ENCODE peak calls at places on chromosomes 11 and 22, in six cellular contexts. One of them, this sample, is unnamed.

GRCh38 chr22:36253523-36254490 is 874 bp downstream of the APOL1 start:
- DNase-seq in A673: no peak
- DNase-seq in lower leg skin: no peak
- DNase-seq in osteoblast: no peak
- DNase-seq in CD4-positive, alpha-beta T cell: no peak
- DNase-seq in Caco-2: no peak
- DNase-seq in this sample: no peak

GRCh38 chr11:71201936-71202597 is 50.3 kb downstream of the SHANK2 start:
- DNase-seq in A673: no peak
- DNase-seq in lower leg skin: no peak
- DNase-seq in osteoblast: peak; percentile 52
- DNase-seq in CD4-positive, alpha-beta T cell: no peak
- DNase-seq in Caco-2: no peak
- DNase-seq in this sample: no peak

GRCh38 chr11:7635137-7635536 is 38.2 kb downstream of the CYB5R2 start:
- DNase-seq in A673: no peak
- DNase-seq in lower leg skin: no peak
- DNase-seq in osteoblast: no peak
- DNase-seq in CD4-positive, alpha-beta T cell: no peak
- DNase-seq in Caco-2: no peak
- DNase-seq in this sample: no peak

GRCh38 chr11:122486793-122487495 is 168.6 kb upstream of the UBASH3B start:
- DNase-seq in A673: peak; percentile 62
- DNase-seq in lower leg skin: no peak
- DNase-seq in osteoblast: no peak
- DNase-seq in CD4-positive, alpha-beta T cell: no peak
- DNase-seq in Caco-2: no peak
- DNase-seq in this sample: no peak

GRCh38 chr11:105799728-105800462 is 190.0 kb downstream of the GRIA4 start:
- DNase-seq in A673: peak; percentile 9
- DNase-seq in lower leg skin: no peak
- DNase-seq in osteoblast: no peak
- DNase-seq in CD4-positive, alpha-beta T cell: no peak
- DNase-seq in Caco-2: no peak
- DNase-seq in this sample: no peak

GRCh38 chr22:37555029-37555428 is 5.3 kb upstream of the CDC42EP1 start:
- DNase-seq in A673: no peak
- DNase-seq in lower leg skin: no peak
- DNase-seq in osteoblast: peak; percentile 23
- DNase-seq in CD4-positive, alpha-beta T cell: no peak
- DNase-seq in Caco-2: no peak
- DNase-seq in this sample: no peak

GRCh38 chr22:28429711-28430110 is 249.9 kb downstream of the TTC28 start:
- DNase-seq in A673: no peak
- DNase-seq in lower leg skin: no peak
- DNase-seq in osteoblast: no peak
- DNase-seq in CD4-positive, alpha-beta T cell: no peak
- DNase-seq in Caco-2: no peak
- DNase-seq in this sample: no peak

GRCh38 chr22:43206515-43207161 is 19.7 kb upstream of the TTLL12 start:
- DNase-seq in A673: no peak
- DNase-seq in lower leg skin: no peak
- DNase-seq in osteoblast: no peak
- DNase-seq in CD4-positive, alpha-beta T cell: no peak
- DNase-seq in Caco-2: no peak
- DNase-seq in this sample: no peak

GRCh38 chr11:1392111-1392510 is 2.4 kb downstream of the BRSK2 start:
- DNase-seq in A673: no peak
- DNase-seq in lower leg skin: no peak
- DNase-seq in osteoblast: peak; percentile 85
- DNase-seq in CD4-positive, alpha-beta T cell: no peak
- DNase-seq in Caco-2: no peak
- DNase-seq in this sample: no peak

GRCh38 chr11:2686360-2687222 is 13.2 kb downstream of the KCNQ1OT1 start:
- DNase-seq in A673: no peak
- DNase-seq in lower leg skin: no peak
- DNase-seq in osteoblast: no peak
- DNase-seq in CD4-positive, alpha-beta T cell: no peak
- DNase-seq in Caco-2: peak; percentile 26
- DNase-seq in this sample: no peak

GRCh38 chr22:20013382-20013871 is 3.2 kb downstream of the ARVCF start:
- DNase-seq in A673: peak; percentile 63
- DNase-seq in lower leg skin: no peak
- DNase-seq in osteoblast: peak; percentile 97
- DNase-seq in CD4-positive, alpha-beta T cell: peak; percentile 17
- DNase-seq in Caco-2: peak; percentile 58
- DNase-seq in this sample: peak; percentile 77

GRCh38 chr11:112599861-112600533 is 339.3 kb upstream of the PLET1 start:
- DNase-seq in A673: no peak
- DNase-seq in lower leg skin: no peak
- DNase-seq in osteoblast: no peak
- DNase-seq in CD4-positive, alpha-beta T cell: no peak
- DNase-seq in Caco-2: no peak
- DNase-seq in this sample: no peak

GRCh38 chr11:61762798-61763197 is 10.4 kb downstream of the MYRF start:
- DNase-seq in A673: no peak
- DNase-seq in lower leg skin: no peak
- DNase-seq in osteoblast: no peak
- DNase-seq in CD4-positive, alpha-beta T cell: no peak
- DNase-seq in Caco-2: no peak
- DNase-seq in this sample: no peak

GRCh38 chr22:50169181-50169759 is 1.3 kb upstream of the PANX2 start:
- DNase-seq in A673: no peak
- DNase-seq in lower leg skin: no peak
- DNase-seq in osteoblast: no peak
- DNase-seq in CD4-positive, alpha-beta T cell: no peak
- DNase-seq in Caco-2: no peak
- DNase-seq in this sample: no peak

GRCh38 chr22:43188829-43189545 is 2.1 kb upstream of the TTLL12 start:
- DNase-seq in A673: no peak
- DNase-seq in lower leg skin: no peak
- DNase-seq in osteoblast: peak; percentile 37
- DNase-seq in CD4-positive, alpha-beta T cell: no peak
- DNase-seq in Caco-2: no peak
- DNase-seq in this sample: no peak

GRCh38 chr11:74453373-74453975 is 13.9 kb downstream of the KCNE3 start:
- DNase-seq in A673: peak; percentile 85
- DNase-seq in lower leg skin: peak; percentile 45
- DNase-seq in osteoblast: peak; percentile 91
- DNase-seq in CD4-positive, alpha-beta T cell: peak; percentile 53
- DNase-seq in Caco-2: peak; percentile 87
- DNase-seq in this sample: peak; percentile 39

GRCh38 chr22:37571258-37571991 is 8.5 kb downstream of the LGALS2 start:
- DNase-seq in A673: no peak
- DNase-seq in lower leg skin: no peak
- DNase-seq in osteoblast: peak; percentile 92
- DNase-seq in CD4-positive, alpha-beta T cell: no peak
- DNase-seq in Caco-2: no peak
- DNase-seq in this sample: no peak

GRCh38 chr11:122186439-122187080 is 70.5 kb upstream of the BLID start:
- DNase-seq in A673: peak; percentile 90
- DNase-seq in lower leg skin: peak; percentile 55
- DNase-seq in osteoblast: no peak
- DNase-seq in CD4-positive, alpha-beta T cell: no peak
- DNase-seq in Caco-2: no peak
- DNase-seq in this sample: no peak

GRCh38 chr11:83722392-83722791 is 436.2 kb upstream of the CCDC90B start:
- DNase-seq in A673: no peak
- DNase-seq in lower leg skin: peak; percentile 22
- DNase-seq in osteoblast: no peak
- DNase-seq in CD4-positive, alpha-beta T cell: no peak
- DNase-seq in Caco-2: no peak
- DNase-seq in this sample: no peak

GRCh38 chr11:8261921-8262551 is 1.6 kb downstream of the LMO1 start:
- DNase-seq in A673: no peak
- DNase-seq in lower leg skin: no peak
- DNase-seq in osteoblast: peak; percentile 73
- DNase-seq in CD4-positive, alpha-beta T cell: no peak
- DNase-seq in Caco-2: peak; percentile 34
- DNase-seq in this sample: no peak

GRCh38 chr11:120238968-120239620 is 846 bp upstream of the POU2F3 start:
- DNase-seq in A673: no peak
- DNase-seq in lower leg skin: no peak
- DNase-seq in osteoblast: peak; percentile 80
- DNase-seq in CD4-positive, alpha-beta T cell: no peak
- DNase-seq in Caco-2: no peak
- DNase-seq in this sample: no peak

GRCh38 chr11:48109046-48109666 is 107.5 kb upstream of the OR4B1 start:
- DNase-seq in A673: peak; percentile 94
- DNase-seq in lower leg skin: no peak
- DNase-seq in osteoblast: no peak
- DNase-seq in CD4-positive, alpha-beta T cell: no peak
- DNase-seq in Caco-2: no peak
- DNase-seq in this sample: peak; percentile 57

GRCh38 chr11:72354356-72355115 is 79.8 kb downstream of the CLPB start:
- DNase-seq in A673: no peak
- DNase-seq in lower leg skin: no peak
- DNase-seq in osteoblast: no peak
- DNase-seq in CD4-positive, alpha-beta T cell: no peak
- DNase-seq in Caco-2: peak; percentile 59
- DNase-seq in this sample: no peak

GRCh38 chr22:35839811-35840739 is 122.4 kb downstream of the APOL5 start:
- DNase-seq in A673: peak; percentile 99
- DNase-seq in lower leg skin: peak; percentile 82
- DNase-seq in osteoblast: peak; percentile 78
- DNase-seq in CD4-positive, alpha-beta T cell: no peak
- DNase-seq in Caco-2: peak; percentile 95
- DNase-seq in this sample: no peak

GRCh38 chr11:100941033-100941432 is 188.6 kb downstream of the PGR start:
- DNase-seq in A673: no peak
- DNase-seq in lower leg skin: no peak
- DNase-seq in osteoblast: no peak
- DNase-seq in CD4-positive, alpha-beta T cell: no peak
- DNase-seq in Caco-2: no peak
- DNase-seq in this sample: no peak

GRCh38 chr11:116535954-116536353 is 236.8 kb downstream of the BUD13 start:
- DNase-seq in A673: no peak
- DNase-seq in lower leg skin: no peak
- DNase-seq in osteoblast: no peak
- DNase-seq in CD4-positive, alpha-beta T cell: no peak
- DNase-seq in Caco-2: no peak
- DNase-seq in this sample: peak; percentile 88

GRCh38 chr11:114182471-114182968 is 113.7 kb upstream of the NNMT start:
- DNase-seq in A673: no peak
- DNase-seq in lower leg skin: no peak
- DNase-seq in osteoblast: no peak
- DNase-seq in CD4-positive, alpha-beta T cell: no peak
- DNase-seq in Caco-2: no peak
- DNase-seq in this sample: no peak

GRCh38 chr11:63681208-63682044 is at the start of gene RTN3:
- DNase-seq in A673: peak; percentile 99
- DNase-seq in lower leg skin: peak; percentile 95
- DNase-seq in osteoblast: peak; percentile 98
- DNase-seq in CD4-positive, alpha-beta T cell: peak; percentile 98
- DNase-seq in Caco-2: peak; percentile 98
- DNase-seq in this sample: peak; percentile 90
- TF ChIP-seq CTCF in A673: peak; percentile 14
- TF ChIP-seq CTCF in lower leg skin: no peak
- TF ChIP-seq CTCF in osteoblast: no peak
- TF ChIP-seq CTCF in CD4-positive, alpha-beta T cell: no peak
- TF ChIP-seq CTCF in Caco-2: no peak
- TF ChIP-seq CTCF in this sample: no peak

DNA sequence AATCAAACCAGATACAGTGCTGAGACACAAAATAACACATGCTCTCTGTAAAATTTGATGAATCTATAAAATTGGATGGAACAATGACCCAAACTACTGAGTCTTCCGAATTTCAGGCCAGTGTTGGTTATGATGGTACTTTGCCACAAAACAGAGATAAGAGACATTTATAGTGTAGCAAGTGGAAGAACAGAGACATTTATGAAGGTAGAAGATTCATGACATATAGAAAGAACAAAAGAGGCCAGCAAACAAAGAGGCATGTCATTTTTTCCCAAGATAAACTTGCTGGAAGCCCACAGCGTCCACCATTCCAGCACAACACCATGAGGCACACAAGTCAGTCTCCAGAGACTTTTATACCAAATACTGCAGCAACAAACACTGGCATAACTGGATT is 17.3 kb downstream of the DDI1 start:
- DNase-seq in A673: no peak
- DNase-seq in lower leg skin: no peak
- DNase-seq in osteoblast: no peak
- DNase-seq in CD4-positive, alpha-beta T cell: no peak
- DNase-seq in Caco-2: no peak
- DNase-seq in this sample: no peak
- TF ChIP-seq CTCF in A673: no peak
- TF ChIP-seq CTCF in lower leg skin: no peak
- TF ChIP-seq CTCF in osteoblast: no peak
- TF ChIP-seq CTCF in CD4-positive, alpha-beta T cell: no peak
- TF ChIP-seq CTCF in Caco-2: no peak
- TF ChIP-seq CTCF in this sample: no peak

GRCh38 chr11:67629386-67630229 is at the start of gene NUDT8:
- DNase-seq in A673: peak; percentile 93
- DNase-seq in lower leg skin: peak; percentile 75
- DNase-seq in osteoblast: peak; percentile 99
- DNase-seq in CD4-positive, alpha-beta T cell: peak; percentile 83
- DNase-seq in Caco-2: peak; percentile 87
- DNase-seq in this sample: no peak
- TF ChIP-seq CTCF in A673: peak; percentile 94
- TF ChIP-seq CTCF in lower leg skin: no peak
- TF ChIP-seq CTCF in osteoblast: peak; percentile 76
- TF ChIP-seq CTCF in CD4-positive, alpha-beta T cell: peak; percentile 96
- TF ChIP-seq CTCF in Caco-2: peak; percentile 98
- TF ChIP-seq CTCF in this sample: peak; percentile 69

GRCh38 chr11:22669368-22669767 is 3.0 kb downstream of the GAS2 start:
- DNase-seq in A673: no peak
- DNase-seq in lower leg skin: no peak
- DNase-seq in osteoblast: no peak
- DNase-seq in CD4-positive, alpha-beta T cell: no peak
- DNase-seq in Caco-2: no peak
- DNase-seq in this sample: no peak

GRCh38 chr11:22671751-22672150 is 5.3 kb downstream of the GAS2 start:
- DNase-seq in A673: no peak
- DNase-seq in lower leg skin: no peak
- DNase-seq in osteoblast: no peak
- DNase-seq in CD4-positive, alpha-beta T cell: no peak
- DNase-seq in Caco-2: no peak
- DNase-seq in this sample: no peak

GRCh38 chr11:22666700-22667439 is 459 bp downstream of the GAS2 start:
- DNase-seq in A673: peak; percentile 33
- DNase-seq in lower leg skin: no peak
- DNase-seq in osteoblast: no peak
- DNase-seq in CD4-positive, alpha-beta T cell: no peak
- DNase-seq in Caco-2: peak; percentile 63
- DNase-seq in this sample: no peak

GRCh38 chr11:22668005-22668796 is 1.8 kb downstream of the GAS2 start:
- DNase-seq in A673: no peak
- DNase-seq in lower leg skin: no peak
- DNase-seq in osteoblast: peak; percentile 27
- DNase-seq in CD4-positive, alpha-beta T cell: no peak
- DNase-seq in Caco-2: no peak
- DNase-seq in this sample: no peak

DNA sequence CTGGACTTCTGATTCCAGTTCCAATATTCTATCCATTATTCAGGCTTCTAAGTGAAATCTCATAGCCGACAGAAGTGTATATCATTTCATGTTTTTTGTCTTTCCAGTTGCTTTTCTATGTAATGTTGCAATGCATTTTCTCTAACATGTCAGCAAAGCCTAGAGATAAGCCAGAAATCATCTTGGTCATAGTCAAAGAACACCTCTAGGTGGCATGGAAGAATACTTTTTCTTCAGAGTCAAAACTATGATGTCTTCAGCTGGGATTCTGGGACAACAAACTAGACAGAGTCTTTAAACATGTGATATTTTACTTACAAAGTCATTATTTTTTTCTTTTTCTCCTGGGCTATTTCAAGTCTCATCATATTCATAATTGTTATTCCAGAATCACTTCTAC is 4.4 kb downstream of the GAS2 start:
- DNase-seq in A673: peak; percentile 43
- DNase-seq in lower leg skin: no peak
- DNase-seq in osteoblast: peak; percentile 13
- DNase-seq in CD4-positive, alpha-beta T cell: no peak
- DNase-seq in Caco-2: no peak
- DNase-seq in this sample: no peak
- TF ChIP-seq CTCF in A673: peak; percentile 47
- TF ChIP-seq CTCF in lower leg skin: no peak
- TF ChIP-seq CTCF in osteoblast: no peak
- TF ChIP-seq CTCF in CD4-positive, alpha-beta T cell: peak; percentile 18
- TF ChIP-seq CTCF in Caco-2: peak; percentile 37
- TF ChIP-seq CTCF in this sample: peak; percentile 46

This sample was measured in D721Med.